ENCODE peak calls at places on chromosomes 3 and 15, in five cellular contexts. I, Y, M, E and V are unnamed samples.

GRCh38 chr3:2098398-2099027 is at the start of gene CNTN4:
- DNase-seq in E (peak; percentile 43), Y (peak; percentile 56), I (peak; percentile 52), M (peak; percentile 96), V (no peak)

GRCh38 chr3:16897254-16897926 is 12.6 kb downstream of the PLCL2 start:
- DNase-seq in M (peak; percentile 28), E (no peak), I (no peak), Y (no peak), V (no peak)

GRCh38 chr15:40852529-40852928 is 8.7 kb downstream of the SPINT1 start:
- DNase-seq in Y (no peak), M (no peak), I (no peak), E (no peak), V (no peak)

GRCh38 chr3:117719316-117719926 is 1009.8 kb downstream of the TUSC7 start:
- DNase-seq in E (no peak), I (no peak), M (peak; percentile 19), Y (no peak), V (no peak)

GRCh38 chr15:65084500-65085206 is 8.1 kb downstream of the KBTBD13 start:
- DNase-seq in E (no peak), Y (no peak), I (no peak), M (no peak), V (no peak)

GRCh38 chr3:65493938-65494337 is 544.8 kb downstream of the MAGI1 start:
- DNase-seq in Y (no peak), M (no peak), E (no peak), I (no peak), V (no peak)

GRCh38 chr3:42655980-42656679 is 2.6 kb downstream of the ZBTB47 start:
- DNase-seq in E (no peak), M (peak; percentile 28), Y (no peak), I (no peak), V (peak; percentile 22)

GRCh38 chr15:61702224-61703120 is 357.8 kb downstream of the VPS13C start:
- DNase-seq in I (no peak), Y (no peak), E (no peak), M (no peak), V (no peak)

GRCh38 chr3:155425351-155425750 is 131.9 kb upstream of the STRIT1 start:
- DNase-seq in M (no peak), I (no peak), Y (no peak), E (no peak), V (no peak)

GRCh38 chr3:12959838-12960378 is 113.3 kb downstream of the IQSEC1 start:
- DNase-seq in Y (no peak), I (peak; percentile 69), M (no peak), E (no peak), V (no peak)

GRCh38 chr3:154954750-154955149 is 125.4 kb upstream of the MME start:
- DNase-seq in E (no peak), M (peak; percentile 48), Y (no peak), I (no peak), V (no peak)

GRCh38 chr15:85838655-85839054 is 43.9 kb upstream of the KLHL25 start:
- DNase-seq in M (no peak), E (no peak), Y (no peak), I (no peak), V (no peak)

GRCh38 chr15:49855917-49856637 is 235.2 kb downstream of the DTWD1 start:
- DNase-seq in M (no peak), Y (no peak), I (no peak), E (no peak), V (no peak)

GRCh38 chr3:156685752-156686151 is 11.4 kb downstream of the TIPARP start:
- DNase-seq in Y (no peak), M (no peak), E (no peak), I (no peak), V (no peak)

GRCh38 chr3:27090265-27091041 is 278.7 kb downstream of the NEK10 start:
- DNase-seq in M (no peak), E (no peak), Y (no peak), I (no peak), V (no peak)

GRCh38 chr3:186964071-186964470 is 33.7 kb downstream of the ST6GAL1 start:
- DNase-seq in Y (no peak), I (no peak), M (no peak), E (no peak), V (no peak)

GRCh38 chr3:52063026-52063723 is 6.8 kb upstream of the DUSP7 start:
- DNase-seq in E (no peak), I (no peak), M (no peak), Y (no peak), V (no peak)

GRCh38 chr15:58724471-58724870 is 25.0 kb downstream of the ADAM10 start:
- DNase-seq in E (no peak), M (peak; percentile 18), I (no peak), Y (no peak), V (peak; percentile 37)

GRCh38 chr3:192326656-192327055 is 400.7 kb downstream of the FGF12 start:
- DNase-seq in I (no peak), E (no peak), Y (no peak), M (no peak), V (no peak)

GRCh38 chr3:108201258-108201657 is 21.0 kb downstream of the IFT57 start:
- DNase-seq in M (no peak), E (no peak), Y (no peak), I (no peak), V (no peak)

GRCh38 chr3:138593488-138594149 is 441 bp downstream of the CEP70 start:
- DNase-seq in M (no peak), E (no peak), I (no peak), Y (no peak), V (no peak)

GRCh38 chr3:188196232-188196990 is 42.5 kb downstream of the LPP start:
- DNase-seq in E (no peak), Y (no peak), I (no peak), M (no peak), V (no peak)
- H3K4me1 ChIP-seq in E (peaks cover 4% of the 10 kb centered on the region), Y (no peaks in the 10 kb centered on the region), I (peaks cover 73% of the 10 kb centered on the region), M (no peaks in the 10 kb centered on the region), V (peaks cover 45% of the 10 kb centered on the region)

GRCh38 chr15:20280933-20281463 is 260.6 kb downstream of the GOLGA6L6 start:
- DNase-seq in E (no peak), I (no peak), M (no peak), Y (no peak), V (no peak)
- H3K9me3 ChIP-seq in E (no peaks in the 10 kb centered on the region), I (peaks cover 65% of the 10 kb centered on the region), M (peaks cover 39% of the 10 kb centered on the region), Y (no peaks in the 10 kb centered on the region), V (no peaks in the 10 kb centered on the region)

DNA sequence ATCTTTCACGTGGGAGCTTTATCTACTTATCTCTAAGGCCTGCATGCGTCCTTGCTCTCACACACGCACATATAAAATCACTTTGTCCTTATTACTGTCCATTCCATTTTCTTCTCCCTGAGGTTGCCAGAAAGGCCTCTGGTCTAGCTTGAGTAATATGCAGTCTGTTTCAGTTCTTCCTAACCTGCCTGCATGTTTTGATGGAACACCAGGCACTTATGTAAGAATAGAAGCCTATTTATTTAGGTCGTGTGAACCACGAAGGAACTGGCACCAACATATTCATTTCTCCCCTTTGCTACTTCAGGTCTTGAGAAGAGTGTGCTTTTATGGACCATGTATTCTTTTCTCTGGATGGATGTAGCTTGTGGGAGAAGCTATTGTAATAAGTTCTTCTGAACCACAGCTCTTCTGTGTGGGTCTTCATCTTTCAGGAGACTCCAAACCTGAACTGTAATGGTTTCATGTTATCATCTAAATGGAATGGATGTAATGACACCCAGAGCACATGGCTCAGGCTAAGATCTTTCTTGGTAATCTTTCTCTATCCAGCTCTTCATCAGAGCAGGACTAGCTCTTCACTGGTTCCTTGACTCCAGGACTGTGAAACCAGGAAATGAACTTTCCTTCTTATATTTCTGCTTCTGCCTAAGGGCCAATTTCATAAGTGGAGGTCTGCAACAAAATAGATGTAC is 53.8 kb downstream of the UBE2E2 start:
- DNase-seq in I (no peak), M (no peak), E (no peak), Y (no peak), V (no peak)
- H3K4me3 ChIP-seq in I (no peak overlapping the region), M (no peak overlapping the region), E (no peak overlapping the region), Y (no peak overlapping the region), V (no peak overlapping the region)

DNA sequence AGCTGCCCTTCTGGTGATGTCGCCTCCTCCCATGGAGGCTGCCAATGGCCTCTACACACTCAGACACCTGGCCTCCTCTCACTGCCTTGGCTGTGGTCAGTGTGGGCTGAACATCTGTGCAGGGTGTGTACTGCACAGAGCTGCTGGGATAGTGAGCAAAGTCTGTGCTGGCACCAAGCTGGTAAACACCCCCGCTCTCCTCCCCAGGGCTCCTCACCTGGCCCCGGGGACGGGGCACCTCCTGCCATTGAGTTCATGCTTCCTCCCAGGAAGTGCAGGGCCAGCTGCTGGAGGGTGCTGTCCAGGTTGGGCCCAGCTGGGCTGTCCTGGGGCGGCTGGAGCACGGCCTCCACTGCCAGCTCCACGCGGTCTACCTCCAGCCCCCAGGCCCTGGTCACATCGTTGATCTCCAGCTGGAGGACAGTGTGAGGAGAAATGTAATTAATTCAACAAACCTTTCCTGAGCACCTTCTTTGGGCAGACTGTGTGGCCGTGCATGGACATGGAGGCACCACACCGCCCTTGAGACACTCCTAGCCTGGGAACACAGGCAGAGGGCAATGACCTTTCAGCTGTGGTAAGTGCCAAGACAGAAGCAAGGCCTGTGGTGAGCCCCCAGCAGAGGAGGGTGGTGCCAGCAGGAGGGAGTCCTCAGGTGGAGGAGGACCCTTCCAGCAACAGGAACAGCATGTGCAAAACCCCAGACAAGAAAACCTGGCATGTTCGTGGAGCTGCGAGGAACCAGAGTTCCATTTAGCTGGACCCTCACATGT is 6.8 kb downstream of the STOML1 start:
- DNase-seq in M (no peak), Y (no peak), E (no peak), I (no peak), V (no peak)
- H3K4me1 ChIP-seq in M (peaks cover 39% of the 10 kb centered on the region), Y (peaks cover 6% of the 10 kb centered on the region), E (peaks cover 11% of the 10 kb centered on the region), I (peaks cover 98% of the 10 kb centered on the region), V (peaks cover 62% of the 10 kb centered on the region)

DNA sequence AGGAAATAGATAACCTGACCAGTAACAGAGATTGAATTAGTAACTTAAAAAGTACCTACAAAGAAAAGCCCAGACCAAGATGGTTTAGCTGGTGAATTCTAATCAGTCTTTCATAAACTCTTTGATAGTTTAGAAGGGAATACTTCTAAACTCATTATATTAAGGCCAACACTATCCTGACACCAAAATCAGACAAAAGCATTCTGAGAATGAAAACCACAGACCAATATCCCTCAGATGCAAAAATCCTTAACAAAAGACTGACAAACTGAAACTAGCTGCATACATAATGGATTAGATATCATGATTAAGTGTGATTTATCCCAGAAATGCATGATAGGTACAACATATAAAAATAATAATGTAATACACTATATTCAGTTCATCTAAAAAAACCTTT is 115.6 kb downstream of the RFX7 start:
- DNase-seq in I (no peak), Y (no peak), E (no peak), M (no peak), V (no peak)
- H3K9me3 ChIP-seq in I (peaks cover 50% of the 10 kb centered on the region), Y (no peaks in the 10 kb centered on the region), E (no peaks in the 10 kb centered on the region), M (peaks cover 24% of the 10 kb centered on the region), V (peaks cover 3% of the 10 kb centered on the region)